ENCODE peak calls at places on chromosomes 6 and 20, in six cellular contexts. One of them, this sample, is unnamed.

GRCh38 chr6:158026054-158026900 is 44.6 kb downstream of the SYNJ2 start:
- DNase-seq in prostate gland: no peak
- DNase-seq in astrocyte of the cerebellum: peak
- DNase-seq in upper lobe of left lung: peak
- DNase-seq in neural progenitor cell: no peak
- DNase-seq in WERI-Rb-1: no peak
- DNase-seq in this sample: peak

GRCh38 chr20:63930971-63931553 is 25.2 kb downstream of the UCKL1 start:
- DNase-seq in prostate gland: no peak
- DNase-seq in astrocyte of the cerebellum: no peak
- DNase-seq in upper lobe of left lung: peak
- DNase-seq in neural progenitor cell: no peak
- DNase-seq in WERI-Rb-1: no peak
- DNase-seq in this sample: no peak

GRCh38 chr20:61886721-61887658 is 178.7 kb downstream of the TAF4 start:
- DNase-seq in prostate gland: no peak
- DNase-seq in astrocyte of the cerebellum: peak
- DNase-seq in upper lobe of left lung: peak
- DNase-seq in neural progenitor cell: peak
- DNase-seq in WERI-Rb-1: peak
- DNase-seq in this sample: no peak

GRCh38 chr20:36950432-36951197 is 893 bp downstream of the SAMHD1 start:
- DNase-seq in prostate gland: peak
- DNase-seq in astrocyte of the cerebellum: no peak
- DNase-seq in upper lobe of left lung: no peak
- DNase-seq in neural progenitor cell: peak
- DNase-seq in WERI-Rb-1: peak
- DNase-seq in this sample: no peak

GRCh38 chr20:57899554-57899953 is 189.7 kb upstream of the PMEPA1 start:
- DNase-seq in prostate gland: no peak
- DNase-seq in astrocyte of the cerebellum: no peak
- DNase-seq in upper lobe of left lung: no peak
- DNase-seq in neural progenitor cell: no peak
- DNase-seq in WERI-Rb-1: no peak
- DNase-seq in this sample: no peak

GRCh38 chr20:57656252-57656820 is 36.1 kb upstream of the ZBP1 start:
- DNase-seq in prostate gland: peak
- DNase-seq in astrocyte of the cerebellum: no peak
- DNase-seq in upper lobe of left lung: peak
- DNase-seq in neural progenitor cell: no peak
- DNase-seq in WERI-Rb-1: no peak
- DNase-seq in this sample: no peak

GRCh38 chr6:123898669-123899068 is 95.0 kb downstream of the NKAIN2 start:
- DNase-seq in prostate gland: no peak
- DNase-seq in astrocyte of the cerebellum: no peak
- DNase-seq in upper lobe of left lung: no peak
- DNase-seq in neural progenitor cell: no peak
- DNase-seq in WERI-Rb-1: no peak
- DNase-seq in this sample: no peak

GRCh38 chr6:170029416-170030283 is 261.2 kb downstream of the DLL1 start:
- DNase-seq in prostate gland: no peak
- DNase-seq in astrocyte of the cerebellum: no peak
- DNase-seq in upper lobe of left lung: peak
- DNase-seq in neural progenitor cell: no peak
- DNase-seq in WERI-Rb-1: no peak
- DNase-seq in this sample: no peak

GRCh38 chr6:19465760-19466159 is 371.4 kb upstream of the ID4 start:
- DNase-seq in prostate gland: peak
- DNase-seq in astrocyte of the cerebellum: peak
- DNase-seq in upper lobe of left lung: no peak
- DNase-seq in neural progenitor cell: no peak
- DNase-seq in WERI-Rb-1: no peak
- DNase-seq in this sample: no peak

GRCh38 chr6:12602342-12602741 is 114.2 kb upstream of the PHACTR1 start:
- DNase-seq in prostate gland: peak
- DNase-seq in astrocyte of the cerebellum: no peak
- DNase-seq in upper lobe of left lung: no peak
- DNase-seq in neural progenitor cell: no peak
- DNase-seq in WERI-Rb-1: no peak
- DNase-seq in this sample: no peak

GRCh38 chr20:48156521-48156920 is 371.2 kb upstream of the SULF2 start:
- DNase-seq in prostate gland: no peak
- DNase-seq in astrocyte of the cerebellum: no peak
- DNase-seq in upper lobe of left lung: no peak
- DNase-seq in neural progenitor cell: no peak
- DNase-seq in WERI-Rb-1: no peak
- DNase-seq in this sample: no peak

GRCh38 chr6:77425216-77425615 is 38.1 kb downstream of the HTR1B start:
- DNase-seq in prostate gland: no peak
- DNase-seq in astrocyte of the cerebellum: no peak
- DNase-seq in upper lobe of left lung: no peak
- DNase-seq in neural progenitor cell: no peak
- DNase-seq in WERI-Rb-1: no peak
- DNase-seq in this sample: no peak

GRCh38 chr6:157602521-157603288 is 220.3 kb upstream of the SNX9 start:
- DNase-seq in prostate gland: no peak
- DNase-seq in astrocyte of the cerebellum: no peak
- DNase-seq in upper lobe of left lung: peak
- DNase-seq in neural progenitor cell: no peak
- DNase-seq in WERI-Rb-1: no peak
- DNase-seq in this sample: no peak

GRCh38 chr6:57262491-57262890 is 40.4 kb upstream of the RAB23 start:
- DNase-seq in prostate gland: no peak
- DNase-seq in astrocyte of the cerebellum: peak
- DNase-seq in upper lobe of left lung: no peak
- DNase-seq in neural progenitor cell: no peak
- DNase-seq in WERI-Rb-1: no peak
- DNase-seq in this sample: no peak

GRCh38 chr20:45136911-45137310 is 12.6 kb upstream of the WFDC12 start:
- DNase-seq in prostate gland: no peak
- DNase-seq in astrocyte of the cerebellum: no peak
- DNase-seq in upper lobe of left lung: no peak
- DNase-seq in neural progenitor cell: no peak
- DNase-seq in WERI-Rb-1: no peak
- DNase-seq in this sample: no peak

GRCh38 chr20:45140836-45141235 is 16.6 kb upstream of the WFDC12 start:
- DNase-seq in prostate gland: no peak
- DNase-seq in astrocyte of the cerebellum: no peak
- DNase-seq in upper lobe of left lung: no peak
- DNase-seq in neural progenitor cell: no peak
- DNase-seq in WERI-Rb-1: no peak
- DNase-seq in this sample: no peak

DNA sequence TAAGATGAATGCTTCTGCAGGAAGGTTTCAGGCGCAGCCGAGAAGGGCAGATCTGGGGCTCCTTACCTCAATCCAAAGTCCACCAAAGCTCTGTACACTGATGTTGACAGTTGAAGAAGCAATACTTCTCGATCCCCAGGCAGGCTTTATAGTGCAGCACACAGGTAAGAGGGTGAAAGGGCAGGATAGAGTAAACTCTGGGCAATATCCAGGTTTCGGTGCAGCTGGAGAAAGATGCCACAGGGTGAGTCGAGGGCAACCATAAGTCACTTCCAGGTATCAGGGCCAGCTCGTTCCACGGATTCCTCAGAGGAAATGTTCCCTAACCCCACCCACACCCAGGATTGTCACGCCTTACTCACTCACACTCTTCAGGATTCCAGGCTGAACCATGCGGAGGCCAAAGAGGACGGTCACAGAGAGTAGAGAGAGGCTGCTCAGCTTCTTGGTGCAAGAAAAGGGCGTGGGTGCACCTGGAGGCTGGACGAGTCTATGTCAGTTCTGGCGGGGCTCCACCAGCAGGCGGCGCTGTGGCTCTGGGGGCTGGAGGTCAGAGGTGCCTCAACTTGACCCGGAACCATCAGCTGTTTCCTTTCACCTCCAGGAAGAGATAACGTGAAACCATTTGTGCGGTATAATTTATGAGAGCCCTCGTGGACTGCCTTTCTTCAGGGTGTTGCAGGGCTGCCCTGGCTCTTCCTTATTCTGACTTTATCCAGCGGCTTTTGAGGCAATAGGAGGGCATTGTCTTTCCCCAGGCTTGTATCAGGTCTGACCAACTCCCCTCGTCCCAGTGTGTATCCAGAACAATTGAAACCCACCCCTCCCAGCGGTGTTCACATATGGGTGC is 14.4 kb upstream of the WFDC12 start:
- DNase-seq in prostate gland: no peak
- DNase-seq in astrocyte of the cerebellum: no peak
- DNase-seq in upper lobe of left lung: peak
- DNase-seq in neural progenitor cell: peak
- DNase-seq in WERI-Rb-1: peak
- DNase-seq in this sample: no peak
- TF ChIP-seq CTCF in prostate gland: peak
- TF ChIP-seq CTCF in astrocyte of the cerebellum: peak
- TF ChIP-seq CTCF in upper lobe of left lung: peak
- TF ChIP-seq CTCF in neural progenitor cell: peak
- TF ChIP-seq CTCF in WERI-Rb-1: peak
- TF ChIP-seq CTCF in this sample: peak

DNA sequence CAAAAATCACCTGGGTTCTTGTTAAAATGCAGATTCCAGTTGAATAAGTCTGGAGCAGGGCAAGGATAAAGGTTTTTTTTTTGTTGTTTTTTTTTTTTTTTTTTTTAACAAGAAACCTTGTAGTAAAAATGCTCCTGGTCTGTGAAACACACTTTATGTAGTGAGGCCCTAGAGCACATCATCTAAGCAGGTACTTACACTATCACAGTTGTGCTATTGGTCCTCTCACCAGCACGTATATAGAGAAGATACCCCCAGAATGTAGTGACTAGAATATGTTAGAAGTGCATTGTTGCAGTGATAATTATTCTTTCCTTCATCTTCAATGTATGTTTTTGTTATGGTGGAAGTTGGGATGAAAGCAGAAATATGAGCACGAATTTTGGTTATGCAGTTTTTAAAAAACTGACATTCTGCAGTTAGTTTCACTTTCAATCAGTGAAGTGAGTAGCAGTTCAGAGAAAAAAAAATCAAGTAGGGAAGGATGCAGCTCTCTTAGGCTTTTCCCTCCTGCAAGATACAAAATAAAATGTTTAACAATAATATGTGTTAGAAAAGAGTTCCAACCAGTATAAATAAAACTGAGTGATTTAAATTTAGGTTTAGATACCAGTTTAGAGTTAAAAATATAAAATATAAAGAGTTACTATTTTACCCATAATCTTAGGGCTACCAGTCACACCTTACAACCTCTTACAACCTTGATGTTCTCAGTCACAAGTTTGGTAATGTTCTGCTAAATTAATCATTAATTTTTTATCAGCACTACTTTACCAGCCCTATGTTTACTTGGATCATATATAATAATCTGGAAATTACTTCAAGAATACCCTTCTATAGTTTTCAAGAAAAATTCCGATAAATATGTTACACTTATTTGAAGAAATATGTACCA is 9.2 kb upstream of the DEFB113 start:
- DNase-seq in prostate gland: no peak
- DNase-seq in astrocyte of the cerebellum: no peak
- DNase-seq in upper lobe of left lung: no peak
- DNase-seq in neural progenitor cell: no peak
- DNase-seq in WERI-Rb-1: no peak
- DNase-seq in this sample: no peak
- H3K4me3 ChIP-seq in prostate gland: no peak
- H3K4me3 ChIP-seq in astrocyte of the cerebellum: no peak
- H3K4me3 ChIP-seq in upper lobe of left lung: peak
- H3K4me3 ChIP-seq in neural progenitor cell: no peak
- H3K4me3 ChIP-seq in WERI-Rb-1: no peak
- H3K4me3 ChIP-seq in this sample: no peak

GRCh38 chr6:89637960-89638319 is 607 bp downstream of the LYRM2 start:
- DNase-seq in prostate gland: no peak
- DNase-seq in astrocyte of the cerebellum: no peak
- DNase-seq in upper lobe of left lung: no peak
- DNase-seq in neural progenitor cell: no peak
- DNase-seq in WERI-Rb-1: peak
- DNase-seq in this sample: no peak

GRCh38 chr6:89643411-89643810 is 4.9 kb upstream of the LYRM2 start:
- DNase-seq in prostate gland: no peak
- DNase-seq in astrocyte of the cerebellum: no peak
- DNase-seq in upper lobe of left lung: no peak
- DNase-seq in neural progenitor cell: peak
- DNase-seq in WERI-Rb-1: no peak
- DNase-seq in this sample: no peak

GRCh38 chr6:89640804-89641203 is 2.3 kb upstream of the LYRM2 start:
- DNase-seq in prostate gland: no peak
- DNase-seq in astrocyte of the cerebellum: no peak
- DNase-seq in upper lobe of left lung: no peak
- DNase-seq in neural progenitor cell: no peak
- DNase-seq in WERI-Rb-1: peak
- DNase-seq in this sample: peak

DNA sequence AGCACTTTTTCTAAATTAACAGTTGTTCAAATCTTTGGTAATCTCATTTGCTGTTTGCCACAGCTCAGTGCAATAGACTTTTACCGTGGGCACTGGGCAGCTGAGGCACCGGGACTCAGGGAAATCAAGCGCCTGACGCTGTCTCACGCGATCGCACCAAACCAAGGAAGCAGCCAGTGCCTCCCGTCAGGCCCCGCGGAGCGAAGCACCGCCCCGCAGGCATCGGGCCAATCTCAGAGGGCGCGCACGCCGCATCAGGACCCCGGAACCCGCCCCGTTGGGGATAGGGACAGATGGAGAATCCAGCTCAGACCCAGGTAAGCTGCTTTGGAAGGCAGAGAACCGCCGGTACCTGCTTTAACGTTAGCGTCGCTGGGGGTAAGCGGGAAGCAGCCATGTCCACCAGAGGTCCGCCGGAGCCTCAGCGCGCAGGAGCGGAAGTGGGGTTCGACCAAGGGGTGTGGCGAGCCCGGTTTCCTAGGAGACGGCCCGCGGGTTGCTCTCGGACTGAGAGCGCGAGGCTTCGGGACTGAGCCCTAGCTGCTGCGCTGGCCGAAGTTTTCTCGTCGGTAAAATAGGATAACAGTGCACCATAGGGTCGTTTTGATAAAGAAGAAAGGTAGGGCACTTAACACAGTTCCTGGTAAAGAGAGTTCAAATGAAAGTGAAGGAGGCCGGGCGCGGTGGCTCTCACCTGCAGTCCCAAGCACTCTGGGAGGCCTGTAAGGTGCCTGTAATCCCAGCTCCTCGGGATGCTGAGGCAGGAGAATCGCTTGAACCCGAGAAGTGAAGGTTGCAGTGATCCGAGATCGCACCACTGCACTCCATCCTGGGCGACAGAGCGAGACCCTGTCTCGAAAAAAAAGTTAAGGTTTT is at the start of gene LYRM2:
- DNase-seq in prostate gland: peak
- DNase-seq in astrocyte of the cerebellum: peak
- DNase-seq in upper lobe of left lung: peak
- DNase-seq in neural progenitor cell: peak
- DNase-seq in WERI-Rb-1: peak
- DNase-seq in this sample: peak
- TF ChIP-seq CTCF in prostate gland: peak
- TF ChIP-seq CTCF in astrocyte of the cerebellum: peak
- TF ChIP-seq CTCF in upper lobe of left lung: no peak
- TF ChIP-seq CTCF in neural progenitor cell: peak
- TF ChIP-seq CTCF in WERI-Rb-1: peak
- TF ChIP-seq CTCF in this sample: no peak

DNA sequence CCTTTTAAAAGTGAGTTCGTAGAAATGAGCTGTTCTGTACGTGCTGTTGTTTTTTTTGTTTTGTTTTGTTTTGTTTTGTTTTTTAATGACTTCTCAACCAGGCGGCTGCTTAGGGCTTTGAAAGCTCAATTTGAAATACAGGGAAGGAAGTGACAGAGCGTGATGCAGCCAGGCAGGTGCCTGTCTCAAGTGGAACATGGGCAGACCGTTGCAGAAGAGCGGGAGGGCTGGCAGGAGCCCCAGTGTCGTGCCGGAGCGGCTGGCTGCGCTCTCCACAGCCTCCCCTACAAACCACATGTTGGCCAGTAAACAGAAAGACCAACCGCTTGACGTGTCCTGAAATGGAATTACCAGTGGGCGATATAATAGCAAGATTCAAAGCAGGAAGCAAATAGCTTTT is 164.9 kb upstream of the RREB1 start:
- DNase-seq in prostate gland: no peak
- DNase-seq in astrocyte of the cerebellum: peak
- DNase-seq in upper lobe of left lung: peak
- DNase-seq in neural progenitor cell: no peak
- DNase-seq in WERI-Rb-1: no peak
- DNase-seq in this sample: no peak
- H3K4me3 ChIP-seq in prostate gland: no peak
- H3K4me3 ChIP-seq in astrocyte of the cerebellum: no peak
- H3K4me3 ChIP-seq in upper lobe of left lung: peak
- H3K4me3 ChIP-seq in neural progenitor cell: no peak
- H3K4me3 ChIP-seq in WERI-Rb-1: no peak
- H3K4me3 ChIP-seq in this sample: no peak